ENCODE peak calls at places on chromosomes 16 and 17, in four cellular contexts. Y is sciatic nerve, F is iPS-NIHi11, N is ACHN. H is an unnamed sample.

GRCh38 chr16:86809458-86809955 is 231.2 kb downstream of the FOXL1 start:
- DNase-seq in F (no peak), Y (no peak), N (peak), H (no peak)

GRCh38 chr17:59506907-59507726 is 58.3 kb upstream of the DHX40 start:
- DNase-seq in F (no peak), Y (no peak), N (peak), H (no peak)

GRCh38 chr16:58026139-58026704 is 668 bp downstream of the MMP15 start:
- DNase-seq in N (peak), Y (no peak), F (peak), H (no peak)

GRCh38 chr17:79866791-79867190 is 27.6 kb upstream of the CBX4 start:
- DNase-seq in Y (no peak), F (no peak), N (no peak), H (no peak)

GRCh38 chr17:6583411-6583810 is 27.1 kb upstream of the PITPNM3 start:
- DNase-seq in N (no peak), F (no peak), Y (no peak), H (no peak)

GRCh38 chr17:76147211-76148014 is 6.4 kb upstream of the FOXJ1 start:
- DNase-seq in F (no peak), Y (peak), N (peak), H (no peak)

GRCh38 chr17:40317345-40317873 is 8.4 kb downstream of the RARA start:
- DNase-seq in F (peak), N (peak), Y (no peak), H (no peak)

GRCh38 chr17:78250891-78251772 is 19.7 kb downstream of the TMEM235 start:
- DNase-seq in Y (peak), N (peak), F (peak), H (peak)

GRCh38 chr16:75402821-75403475 is 30.4 kb downstream of the CFDP1 start:
- DNase-seq in N (peak), F (peak), Y (no peak), H (no peak)

GRCh38 chr16:29811896-29812665 is at the start of gene PRRT2:
- DNase-seq in Y (peak), F (peak), N (peak), H (peak)